ENCODE peak calls at places on chromosomes 16 and 17, in six cellular contexts. E, V, I, R, C and S are unnamed samples.

GRCh38 chr16:58628845-58629680 is 563 bp downstream of the CNOT1 start:
- DNase-seq in V (peak), E (peak), I (peak), C (peak), R (peak), S (no peak)

GRCh38 chr16:31477220-31478216 is 5.4 kb upstream of the SLC5A2 start:
- DNase-seq in R (no peak), E (no peak), I (no peak), V (no peak), C (peak), S (peak)

GRCh38 chr17:65609303-65609702 is 47.9 kb upstream of the AXIN2 start:
- DNase-seq in R (no peak), I (no peak), C (no peak), E (no peak), V (no peak), S (no peak)

GRCh38 chr17:78019367-78019975 is 61.0 kb downstream of the TNRC6C start:
- DNase-seq in I (no peak), R (no peak), C (no peak), V (peak), E (peak), S (no peak)

GRCh38 chr17:41421116-41421515 is 3.3 kb downstream of the KRT37 start:
- DNase-seq in I (no peak), R (no peak), C (no peak), V (peak), E (no peak), S (no peak)

GRCh38 chr17:42380935-42381334 is 7.3 kb downstream of the STAT3 start:
- DNase-seq in E (no peak), C (no peak), I (no peak), R (no peak), V (no peak), S (no peak)

GRCh38 chr16:50546125-50546524 is 2.1 kb upstream of the NKD1 start:
- DNase-seq in E (no peak), I (no peak), V (no peak), C (no peak), R (no peak), S (no peak)

GRCh38 chr17:79852748-79853147 is 13.5 kb upstream of the CBX4 start:
- DNase-seq in R (no peak), I (no peak), E (peak), V (peak), C (no peak), S (no peak)

GRCh38 chr17:27323538-27324212 is 29.8 kb downstream of the WSB1 start:
- DNase-seq in C (no peak), I (no peak), R (no peak), V (peak), E (peak), S (no peak)

GRCh38 chr17:67281736-67282135 is 36.7 kb upstream of the HELZ start:
- DNase-seq in I (no peak), E (no peak), C (no peak), V (peak), R (no peak), S (no peak)

GRCh38 chr17:57045868-57046671 is 39.0 kb upstream of the AKAP1 start:
- DNase-seq in V (no peak), E (no peak), R (peak), C (no peak), I (no peak), S (peak)

GRCh38 chr17:1087381-1088241 is 90.7 kb downstream of the TIMM22 start:
- DNase-seq in I (no peak), R (peak), E (peak), V (peak), C (peak), S (no peak)

GRCh38 chr17:49495842-49496182 is 719 bp downstream of the NGFR start:
- DNase-seq in I (no peak), R (no peak), E (no peak), V (no peak), C (peak), S (no peak)

GRCh38 chr17:49496183-49496865 is 1.2 kb downstream of the NGFR start:
- DNase-seq in I (peak), V (peak), R (no peak), C (peak), E (peak), S (peak)

GRCh38 chr17:49496866-49497146 is 1.7 kb downstream of the NGFR start:
- DNase-seq in C (no peak), E (no peak), V (no peak), R (no peak), I (no peak), S (no peak)

GRCh38 chr17:49497147-49498036 is 2.3 kb downstream of the NGFR start:
- DNase-seq in R (no peak), C (peak), I (no peak), E (no peak), V (no peak), S (no peak)

GRCh38 chr17:49498037-49498615 is 3.0 kb downstream of the NGFR start:
- DNase-seq in E (no peak), V (no peak), I (no peak), C (peak), R (no peak), S (no peak)
- TF ChIP-seq CTCF in E (no peak), V (no peak), I (no peak), C (peak), R (no peak), S (no peak)

DNA sequence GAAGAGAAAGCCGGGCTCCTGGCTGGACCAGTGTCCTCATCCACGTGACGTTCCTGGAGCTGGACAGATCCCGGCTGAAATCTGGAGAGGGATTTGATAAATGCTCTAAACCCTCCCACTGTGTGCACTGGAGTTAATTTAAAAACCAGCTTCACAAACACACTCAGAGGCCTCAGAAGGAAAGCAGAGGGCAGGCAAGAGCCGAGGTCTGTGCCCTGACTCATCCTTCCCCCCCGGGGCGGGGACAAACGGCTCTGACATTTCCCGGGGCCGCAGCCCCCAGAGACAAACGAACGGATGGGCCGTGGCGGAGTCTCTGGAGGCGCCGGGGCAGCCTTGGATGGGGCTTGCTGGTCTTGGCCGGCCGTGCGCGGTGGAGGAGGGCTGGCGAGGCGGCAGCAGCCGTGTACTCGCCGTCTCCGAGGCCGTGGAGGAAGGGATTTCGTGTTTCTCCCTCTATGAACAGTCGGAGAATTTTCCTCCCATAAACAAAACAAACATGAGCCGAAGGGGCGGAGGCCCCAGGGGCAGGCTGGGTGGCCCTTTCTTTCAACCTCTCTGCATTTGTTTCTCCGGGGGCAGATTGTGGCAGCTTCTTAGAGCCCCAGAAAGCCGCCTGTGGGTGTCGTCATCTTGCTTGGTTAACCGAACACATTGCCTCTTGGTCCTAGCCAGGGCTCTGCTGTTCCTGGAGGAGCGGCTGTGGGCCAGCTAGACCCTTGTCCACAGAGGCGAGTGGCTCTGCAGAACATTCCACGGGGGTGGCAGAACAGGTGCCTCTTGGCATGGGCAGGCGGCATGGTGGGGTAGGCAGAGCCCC is 94.3 kb downstream of the NTN1 start:
- DNase-seq in V (no peak), I (peak), E (peak), C (peak), R (no peak), S (no peak)
- TF ChIP-seq CTCF in V (no peak), I (no peak), E (peak), C (peak), R (no peak), S (peak)

GRCh38 chr16:35908942-35909341 is 2449.5 kb downstream of the TP53TG3F start:
- DNase-seq in V (no peak), I (no peak), R (no peak), E (no peak), C (no peak), S (no peak)
- TF ChIP-seq CTCF in V (peak), I (no peak), R (no peak), E (no peak), C (peak), S (no peak)

GRCh38 chr16:85673529-85674417 is 15.0 kb downstream of the GINS2 start:
- DNase-seq in I (no peak), E (peak), C (no peak), V (peak), R (no peak), S (no peak)
- TF ChIP-seq CTCF in I (no peak), E (no peak), C (no peak), V (no peak), R (no peak), S (no peak)

GRCh38 chr17:29045026-29045425 is 2.1 kb downstream of the PIPOX start:
- DNase-seq in R (no peak), E (no peak), C (no peak), I (no peak), V (no peak), S (no peak)

GRCh38 chr17:29042026-29042678 is 789 bp upstream of the PIPOX start:
- DNase-seq in I (no peak), R (no peak), V (no peak), C (no peak), E (no peak), S (no peak)

GRCh38 chr17:29041091-29041490 is 1.9 kb upstream of the PIPOX start:
- DNase-seq in E (no peak), I (no peak), C (no peak), V (no peak), R (no peak), S (no peak)

GRCh38 chr17:29043539-29044165 is 711 bp downstream of the PIPOX start:
- DNase-seq in I (no peak), C (no peak), R (no peak), V (no peak), E (no peak), S (no peak)

GRCh38 chr17:29042679-29043538 is at the start of gene PIPOX:
- DNase-seq in I (no peak), E (no peak), V (peak), C (peak), R (peak), S (peak)
- TF ChIP-seq CTCF in I (no peak), E (no peak), V (no peak), C (peak), R (no peak), S (no peak)

DNA sequence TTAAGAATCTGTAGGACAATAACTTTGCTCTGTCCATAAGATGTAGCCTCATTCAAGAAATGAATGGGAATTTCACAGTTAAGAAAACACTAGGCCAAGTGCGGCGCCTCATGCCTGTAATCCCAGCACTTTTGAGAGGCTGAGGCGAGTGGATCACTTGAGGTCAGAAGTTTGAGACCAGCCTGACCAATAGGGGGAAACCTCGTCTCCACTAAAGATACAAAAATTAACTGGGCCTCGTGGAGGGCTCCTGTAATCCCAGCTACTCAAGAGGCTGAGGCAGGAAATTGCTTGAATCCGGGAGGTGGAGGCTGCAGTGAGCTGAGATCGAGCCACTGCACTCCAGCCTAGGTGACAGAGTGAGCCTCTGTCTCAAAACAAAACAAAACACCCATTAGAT is 19.9 kb upstream of the RSL1D1 start:
- DNase-seq in C (peak), I (no peak), E (peak), R (no peak), V (peak), S (no peak)
- TF ChIP-seq CTCF in C (peak), I (no peak), E (peak), R (peak), V (peak), S (peak)